ENCODE peak calls at places on chromosomes 12 and 14, in nine cellular contexts. One of them, this sample, is unnamed.

GRCh38 chr12:88908345-88908744 is 328.1 kb upstream of the KITLG start:
- DNase-seq in lower lobe of right lung: no peak
- DNase-seq in thoracic aorta: no peak
- DNase-seq in AG04450: no peak
- DNase-seq in tibial nerve: no peak
- DNase-seq in GM23248: no peak
- DNase-seq in lung: no peak
- DNase-seq in aorta: no peak
- DNase-seq in RWPE2: no peak
- DNase-seq in this sample: no peak

GRCh38 chr12:102364709-102365108 is 115.7 kb downstream of the IGF1 start:
- DNase-seq in lung: no peak
- DNase-seq in tibial nerve: no peak
- DNase-seq in lower lobe of right lung: no peak
- DNase-seq in thoracic aorta: no peak
- DNase-seq in RWPE2: no peak
- DNase-seq in aorta: no peak
- DNase-seq in AG04450: no peak
- DNase-seq in GM23248: no peak
- DNase-seq in this sample: no peak

GRCh38 chr14:22630066-22630465 is 14.1 kb downstream of the OR6J1 start:
- DNase-seq in lung: no peak
- DNase-seq in thoracic aorta: no peak
- DNase-seq in tibial nerve: no peak
- DNase-seq in aorta: no peak
- DNase-seq in AG04450: no peak
- DNase-seq in RWPE2: no peak
- DNase-seq in lower lobe of right lung: no peak
- DNase-seq in GM23248: no peak
- DNase-seq in this sample: no peak

GRCh38 chr12:1882850-1883470 is 35.5 kb downstream of the CACNA2D4 start:
- DNase-seq in lung: no peak
- DNase-seq in tibial nerve: no peak
- DNase-seq in GM23248: no peak
- DNase-seq in thoracic aorta: no peak
- DNase-seq in aorta: no peak
- DNase-seq in RWPE2: no peak
- DNase-seq in AG04450: no peak
- DNase-seq in lower lobe of right lung: no peak
- DNase-seq in this sample: no peak

GRCh38 chr12:89661706-89662330 is 46.8 kb downstream of the ATP2B1 start:
- DNase-seq in GM23248: no peak
- DNase-seq in thoracic aorta: no peak
- DNase-seq in tibial nerve: no peak
- DNase-seq in lower lobe of right lung: no peak
- DNase-seq in lung: no peak
- DNase-seq in AG04450: no peak
- DNase-seq in RWPE2: no peak
- DNase-seq in aorta: no peak
- DNase-seq in this sample: no peak

GRCh38 chr12:127294651-127295205 is 972.2 kb upstream of the TMEM132C start:
- DNase-seq in RWPE2: no peak
- DNase-seq in lower lobe of right lung: no peak
- DNase-seq in aorta: no peak
- DNase-seq in thoracic aorta: no peak
- DNase-seq in GM23248: no peak
- DNase-seq in tibial nerve: no peak
- DNase-seq in AG04450: no peak
- DNase-seq in lung: no peak
- DNase-seq in this sample: peak; percentile 43

GRCh38 chr12:124279846-124280360 is 15.0 kb upstream of the RFLNA start:
- DNase-seq in tibial nerve: no peak
- DNase-seq in thoracic aorta: no peak
- DNase-seq in GM23248: peak; percentile 33
- DNase-seq in lower lobe of right lung: no peak
- DNase-seq in RWPE2: no peak
- DNase-seq in AG04450: no peak
- DNase-seq in aorta: no peak
- DNase-seq in lung: no peak
- DNase-seq in this sample: peak; percentile 27

GRCh38 chr14:54808326-54809161 is 94.1 kb downstream of the GCH1 start:
- DNase-seq in RWPE2: no peak
- DNase-seq in aorta: no peak
- DNase-seq in lower lobe of right lung: no peak
- DNase-seq in thoracic aorta: no peak
- DNase-seq in lung: no peak
- DNase-seq in AG04450: no peak
- DNase-seq in GM23248: no peak
- DNase-seq in tibial nerve: no peak
- DNase-seq in this sample: no peak

GRCh38 chr14:21913759-21914158 is 240.1 kb upstream of the OR4E1 start:
- DNase-seq in lower lobe of right lung: peak; percentile 47
- DNase-seq in thoracic aorta: no peak
- DNase-seq in aorta: no peak
- DNase-seq in GM23248: peak; percentile 66
- DNase-seq in lung: peak; percentile 43
- DNase-seq in tibial nerve: peak; percentile 50
- DNase-seq in AG04450: peak; percentile 1
- DNase-seq in RWPE2: no peak
- DNase-seq in this sample: no peak

GRCh38 chr12:2057041-2057792 is 4.4 kb downstream of the CACNA1C start:
- DNase-seq in aorta: peak; percentile 88
- DNase-seq in thoracic aorta: no peak
- DNase-seq in lower lobe of right lung: peak; percentile 57
- DNase-seq in AG04450: no peak
- DNase-seq in RWPE2: no peak
- DNase-seq in lung: no peak
- DNase-seq in tibial nerve: peak; percentile 63
- DNase-seq in GM23248: peak; percentile 64
- DNase-seq in this sample: peak; percentile 66

GRCh38 chr12:52141306-52141705 is 50.5 kb downstream of the KRT80 start:
- DNase-seq in lower lobe of right lung: no peak
- DNase-seq in tibial nerve: no peak
- DNase-seq in aorta: no peak
- DNase-seq in thoracic aorta: no peak
- DNase-seq in lung: no peak
- DNase-seq in RWPE2: no peak
- DNase-seq in AG04450: no peak
- DNase-seq in GM23248: no peak
- DNase-seq in this sample: no peak

GRCh38 chr14:92844220-92844619 is 50.1 kb downstream of the GOLGA5 start:
- DNase-seq in RWPE2: no peak
- DNase-seq in GM23248: peak; percentile 12
- DNase-seq in thoracic aorta: no peak
- DNase-seq in AG04450: no peak
- DNase-seq in tibial nerve: no peak
- DNase-seq in aorta: no peak
- DNase-seq in lung: no peak
- DNase-seq in lower lobe of right lung: no peak
- DNase-seq in this sample: no peak

GRCh38 chr12:106305376-106305775 is 2.8 kb downstream of the TCP11L2 start:
- DNase-seq in RWPE2: no peak
- DNase-seq in GM23248: peak; percentile 32
- DNase-seq in aorta: no peak
- DNase-seq in thoracic aorta: no peak
- DNase-seq in tibial nerve: no peak
- DNase-seq in AG04450: no peak
- DNase-seq in lung: no peak
- DNase-seq in lower lobe of right lung: no peak
- DNase-seq in this sample: no peak

GRCh38 chr12:9792961-9793617 is 32.4 kb upstream of the CD69 start:
- DNase-seq in RWPE2: no peak
- DNase-seq in AG04450: peak; percentile 8
- DNase-seq in lower lobe of right lung: no peak
- DNase-seq in GM23248: peak; percentile 46
- DNase-seq in aorta: no peak
- DNase-seq in lung: no peak
- DNase-seq in thoracic aorta: no peak
- DNase-seq in tibial nerve: no peak
- DNase-seq in this sample: no peak

DNA sequence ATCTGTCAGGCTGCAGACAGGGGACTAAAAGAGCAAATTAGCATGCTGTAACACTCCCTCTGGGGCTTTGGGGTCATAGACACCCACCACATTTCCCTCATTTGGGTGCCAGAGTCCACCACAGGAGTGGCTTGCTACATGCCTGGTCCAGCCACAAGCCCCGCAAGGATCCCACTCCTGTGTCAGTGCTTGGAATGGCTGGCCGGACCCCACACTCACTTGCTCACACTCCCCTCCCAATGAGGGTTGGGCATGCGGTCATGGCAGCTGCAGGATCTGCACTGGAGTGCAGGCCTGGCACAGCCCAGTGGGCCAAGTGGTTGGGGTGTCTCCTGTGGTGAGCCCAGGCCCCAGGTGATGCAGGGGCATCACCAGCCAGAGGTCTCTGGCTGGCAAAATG is 59.9 kb downstream of the TSPAN19 start:
- DNase-seq in aorta: no peak
- DNase-seq in AG04450: no peak
- DNase-seq in lower lobe of right lung: no peak
- DNase-seq in GM23248: no peak
- DNase-seq in RWPE2: peak; percentile 37
- DNase-seq in thoracic aorta: no peak
- DNase-seq in tibial nerve: no peak
- DNase-seq in lung: no peak
- DNase-seq in this sample: no peak
- H3K4me3 ChIP-seq in aorta: no peak overlapping the region
- H3K4me3 ChIP-seq in AG04450: no peak overlapping the region
- H3K4me3 ChIP-seq in lower lobe of right lung: no peak overlapping the region
- H3K4me3 ChIP-seq in GM23248: no peak overlapping the region
- H3K4me3 ChIP-seq in RWPE2: no peak overlapping the region
- H3K4me3 ChIP-seq in thoracic aorta: no peak overlapping the region
- H3K4me3 ChIP-seq in tibial nerve: no peak overlapping the region
- H3K4me3 ChIP-seq in lung: no peak overlapping the region
- H3K4me3 ChIP-seq in this sample: no peak overlapping the region

GRCh38 chr14:51600658-51601057 is 51.1 kb upstream of the FRMD6 start:
- DNase-seq in RWPE2: no peak
- DNase-seq in lung: no peak
- DNase-seq in AG04450: no peak
- DNase-seq in aorta: no peak
- DNase-seq in thoracic aorta: no peak
- DNase-seq in tibial nerve: no peak
- DNase-seq in GM23248: peak; percentile 38
- DNase-seq in lower lobe of right lung: no peak
- DNase-seq in this sample: no peak
- H3K27ac ChIP-seq in RWPE2: no peak overlapping the region
- H3K27ac ChIP-seq in lung: no peak overlapping the region
- H3K27ac ChIP-seq in AG04450: no peak overlapping the region
- H3K27ac ChIP-seq in aorta: no peak overlapping the region
- H3K27ac ChIP-seq in thoracic aorta: no peak overlapping the region
- H3K27ac ChIP-seq in tibial nerve: no peak overlapping the region
- H3K27ac ChIP-seq in GM23248: peak overlapping the region; percentile 98
- H3K27ac ChIP-seq in lower lobe of right lung: no peak overlapping the region
- H3K27ac ChIP-seq in this sample: no peak overlapping the region

GRCh38 chr12:114499338-114499737 is 93.4 kb upstream of the TBX5 start:
- DNase-seq in lower lobe of right lung: no peak
- DNase-seq in GM23248: peak; percentile 77
- DNase-seq in AG04450: no peak
- DNase-seq in thoracic aorta: no peak
- DNase-seq in aorta: no peak
- DNase-seq in lung: no peak
- DNase-seq in tibial nerve: no peak
- DNase-seq in RWPE2: no peak
- DNase-seq in this sample: no peak

GRCh38 chr12:114504311-114504710 is 98.4 kb upstream of the TBX5 start:
- DNase-seq in AG04450: no peak
- DNase-seq in RWPE2: no peak
- DNase-seq in lung: no peak
- DNase-seq in thoracic aorta: no peak
- DNase-seq in tibial nerve: no peak
- DNase-seq in lower lobe of right lung: no peak
- DNase-seq in aorta: no peak
- DNase-seq in GM23248: peak; percentile 31
- DNase-seq in this sample: no peak

GRCh38 chr12:114501474-114501807 is 95.5 kb upstream of the TBX5 start:
- DNase-seq in tibial nerve: no peak
- DNase-seq in aorta: no peak
- DNase-seq in lung: no peak
- DNase-seq in AG04450: no peak
- DNase-seq in GM23248: no peak
- DNase-seq in thoracic aorta: no peak
- DNase-seq in RWPE2: no peak
- DNase-seq in lower lobe of right lung: no peak
- DNase-seq in this sample: no peak

DNA sequence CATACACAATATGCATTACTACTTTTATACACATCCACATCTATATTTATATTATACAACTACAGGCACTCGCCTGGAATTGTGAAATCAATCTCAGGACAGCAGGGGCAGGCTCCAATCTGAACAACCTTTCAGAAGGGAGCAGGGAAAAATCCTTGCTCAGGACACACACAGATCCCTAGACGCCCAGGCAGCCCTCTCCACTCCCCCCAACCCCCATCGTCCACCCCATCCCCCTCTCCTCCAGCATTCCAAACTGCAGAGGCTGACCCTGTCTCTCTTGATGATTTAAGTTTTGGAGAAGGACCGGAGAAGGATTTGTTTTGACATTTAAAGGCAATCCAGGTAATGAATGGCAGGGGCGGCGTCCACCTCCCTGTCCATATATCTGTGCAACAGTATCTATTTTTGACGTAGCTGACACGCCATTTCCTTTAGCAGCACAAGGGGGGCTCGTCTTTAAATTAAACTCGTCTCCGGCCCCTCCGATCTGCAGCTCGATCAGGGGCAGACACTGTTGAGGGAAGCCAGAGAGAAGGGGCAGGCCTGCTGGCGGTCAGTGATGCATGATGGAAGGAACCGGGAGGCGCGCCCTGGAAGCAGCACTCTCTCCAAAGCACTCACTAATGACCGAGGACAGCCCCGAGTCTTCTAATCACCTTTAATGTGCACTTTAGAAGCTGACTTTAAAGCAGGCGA is 95.0 kb upstream of the TBX5 start:
- DNase-seq in AG04450: no peak
- DNase-seq in thoracic aorta: no peak
- DNase-seq in aorta: no peak
- DNase-seq in lung: no peak
- DNase-seq in RWPE2: no peak
- DNase-seq in GM23248: no peak
- DNase-seq in lower lobe of right lung: no peak
- DNase-seq in tibial nerve: no peak
- DNase-seq in this sample: no peak
- H3K4me3 ChIP-seq in AG04450: no peak overlapping the region
- H3K4me3 ChIP-seq in thoracic aorta: no peak overlapping the region
- H3K4me3 ChIP-seq in aorta: no peak overlapping the region
- H3K4me3 ChIP-seq in lung: no peak overlapping the region
- H3K4me3 ChIP-seq in RWPE2: no peak overlapping the region
- H3K4me3 ChIP-seq in GM23248: no peak overlapping the region
- H3K4me3 ChIP-seq in lower lobe of right lung: no peak overlapping the region
- H3K4me3 ChIP-seq in tibial nerve: no peak overlapping the region
- H3K4me3 ChIP-seq in this sample: no peak overlapping the region

DNA sequence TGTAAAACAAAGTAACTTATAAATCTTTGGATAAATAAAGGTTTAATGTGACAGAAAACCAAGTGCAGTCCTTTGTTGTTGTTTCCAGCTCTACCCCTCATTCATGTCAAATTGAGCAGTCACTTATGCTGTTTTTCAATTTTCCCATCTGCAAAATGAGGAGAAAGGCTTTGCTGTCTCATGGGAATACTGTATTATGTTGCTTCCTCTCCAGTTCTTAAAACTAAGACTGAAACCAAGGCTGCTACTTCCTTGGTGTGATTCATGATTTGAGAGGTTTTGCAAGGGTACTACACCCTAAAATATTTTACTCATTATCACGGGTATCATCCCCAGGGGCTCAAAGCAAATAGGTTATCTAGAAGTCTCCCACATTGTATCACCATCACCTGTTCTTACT is 155.5 kb upstream of the AVPR1A start:
- DNase-seq in RWPE2: no peak
- DNase-seq in thoracic aorta: no peak
- DNase-seq in lung: no peak
- DNase-seq in AG04450: no peak
- DNase-seq in tibial nerve: no peak
- DNase-seq in lower lobe of right lung: no peak
- DNase-seq in aorta: no peak
- DNase-seq in GM23248: no peak
- DNase-seq in this sample: no peak
- H3K27ac ChIP-seq in RWPE2: no peak overlapping the region
- H3K27ac ChIP-seq in thoracic aorta: no peak overlapping the region
- H3K27ac ChIP-seq in lung: no peak overlapping the region
- H3K27ac ChIP-seq in AG04450: no peak overlapping the region
- H3K27ac ChIP-seq in tibial nerve: no peak overlapping the region
- H3K27ac ChIP-seq in lower lobe of right lung: no peak overlapping the region
- H3K27ac ChIP-seq in aorta: no peak overlapping the region
- H3K27ac ChIP-seq in GM23248: no peak overlapping the region
- H3K27ac ChIP-seq in this sample: no peak overlapping the region